ENCODE peak calls at places on chromosome 6, in seven cellular contexts. X, H, A, J, Z, M and S are unnamed samples.

GRCh38 chr6:166561766-166562165 is 24.7 kb downstream of the RAMACL start:
- DNase-seq in X (no peak), H (no peak), A (no peak), J (peak; percentile 50), Z (peak; percentile 63), M (peak; percentile 91), S (no peak)

GRCh38 chr6:6712258-6712978 is 123.9 kb downstream of the LY86 start:
- DNase-seq in X (peak; percentile 85), H (no peak), A (no peak), J (no peak), Z (peak; percentile 96), M (peak; percentile 97), S (peak; percentile 67)

GRCh38 chr6:108666656-108667260 is 106.0 kb downstream of the FOXO3 start:
- DNase-seq in X (no peak), H (peak; percentile 45), A (no peak), J (no peak), Z (no peak), M (no peak), S (no peak)

GRCh38 chr6:7313505-7314165 is 636 bp upstream of the SSR1 start:
- DNase-seq in X (no peak), H (no peak), A (no peak), J (peak; percentile 26), Z (no peak), M (no peak), S (peak; percentile 23)

GRCh38 chr6:44867561-44868334 is 460.4 kb upstream of the RUNX2 start:
- DNase-seq in X (no peak), H (no peak), A (no peak), J (no peak), Z (no peak), M (no peak), S (peak; percentile 4)

GRCh38 chr6:95280690-95281273 is 296.6 kb upstream of the MANEA start:
- DNase-seq in X (peak; percentile 62), H (peak; percentile 82), A (peak; percentile 10), J (no peak), Z (peak; percentile 17), M (no peak), S (no peak)

GRCh38 chr6:125743604-125744003 is 5.8 kb upstream of the HEY2 start:
- DNase-seq in X (no peak), H (no peak), A (no peak), J (no peak), Z (no peak), M (no peak), S (no peak)

GRCh38 chr6:161374971-161375873 is 101.4 kb upstream of the AGPAT4 start:
- DNase-seq in X (peak; percentile 72), H (peak; percentile 67), A (no peak), J (peak; percentile 43), Z (peak; percentile 28), M (peak; percentile 32), S (peak; percentile 83)

GRCh38 chr6:25137497-25137896 is 141.7 kb upstream of the CARMIL1 start:
- DNase-seq in X (peak; percentile 35), H (no peak), A (peak; percentile 11), J (no peak), Z (peak; percentile 39), M (peak; percentile 29), S (no peak)

GRCh38 chr6:4338884-4339283 is 203.5 kb upstream of the ECI2 start:
- DNase-seq in X (no peak), H (no peak), A (no peak), J (no peak), Z (no peak), M (no peak), S (no peak)

GRCh38 chr6:106056738-106057390 is 29.3 kb upstream of the PRDM1 start:
- DNase-seq in X (no peak), H (no peak), A (no peak), J (no peak), Z (no peak), M (no peak), S (no peak)

GRCh38 chr6:159844737-159845645 is 44.9 kb downstream of the PNLDC1 start:
- DNase-seq in X (no peak), H (no peak), A (no peak), J (no peak), Z (no peak), M (no peak), S (no peak)

GRCh38 chr6:168581706-168582105 is 140.7 kb downstream of the SMOC2 start:
- DNase-seq in X (no peak), H (no peak), A (no peak), J (no peak), Z (no peak), M (no peak), S (no peak)

GRCh38 chr6:4637691-4638433 is 138.3 kb upstream of the CDYL start:
- DNase-seq in X (peak; percentile 53), H (no peak), A (no peak), J (no peak), Z (peak; percentile 82), M (peak; percentile 55), S (no peak)

GRCh38 chr6:114785235-114786127 is 442.7 kb upstream of the HS3ST5 start:
- DNase-seq in X (no peak), H (no peak), A (no peak), J (no peak), Z (no peak), M (no peak), S (no peak)

GRCh38 chr6:10407018-10407673 is 7.7 kb downstream of the TFAP2A start:
- DNase-seq in X (no peak), H (peak; percentile 40), A (no peak), J (no peak), Z (no peak), M (no peak), S (no peak)
- H3K4me3 ChIP-seq in X (no peak overlapping the region), H (peak overlapping the region; percentile 11), A (no peak overlapping the region), J (no peak overlapping the region), Z (no peak overlapping the region), M (no peak overlapping the region), S (no peak overlapping the region)

GRCh38 chr6:31770860-31771259 is 6.3 kb downstream of the VWA7 start:
- DNase-seq in X (no peak), H (no peak), A (no peak), J (no peak), Z (no peak), M (no peak), S (no peak)

GRCh38 chr6:31765910-31766794 is 3.7 kb downstream of the SAPCD1 start:
- DNase-seq in X (peak; percentile 32), H (peak; percentile 81), A (no peak), J (no peak), Z (no peak), M (no peak), S (no peak)

GRCh38 chr6:31769684-31770371 is 7.3 kb downstream of the VWA7 start:
- DNase-seq in X (peak; percentile 60), H (peak; percentile 84), A (peak; percentile 75), J (peak; percentile 42), Z (peak; percentile 52), M (peak; percentile 50), S (peak; percentile 95)

GRCh38 chr6:31767096-31767645 is 4.7 kb downstream of the SAPCD1 start:
- DNase-seq in X (no peak), H (no peak), A (no peak), J (no peak), Z (no peak), M (no peak), S (no peak)

DNA sequence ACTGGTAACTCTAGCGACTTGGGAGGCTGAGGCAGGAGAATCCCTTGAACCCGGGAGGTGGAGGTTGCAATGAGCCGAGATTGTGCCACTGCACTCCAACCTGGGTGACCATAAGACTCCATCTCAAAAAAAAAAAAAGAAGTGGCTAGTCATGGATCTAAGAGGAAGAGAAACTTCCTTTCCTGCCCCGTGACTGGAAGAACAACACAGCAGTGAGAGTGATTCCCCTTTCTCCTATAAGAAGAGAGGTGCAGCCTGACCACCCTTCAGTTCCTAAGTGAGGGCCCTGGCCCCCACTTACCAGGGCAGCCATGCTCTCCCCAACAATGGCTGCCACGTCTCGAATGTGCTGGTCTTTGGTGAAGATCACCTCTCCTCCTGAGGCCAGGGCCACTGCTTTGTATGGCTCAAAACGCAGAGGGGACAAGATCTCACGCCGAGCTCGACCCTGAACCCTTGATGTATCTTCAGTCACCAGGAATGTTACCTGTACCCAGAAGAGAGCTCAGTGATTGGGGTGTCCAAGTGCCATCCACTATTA is 6.3 kb downstream of the SAPCD1 start:
- DNase-seq in X (no peak), H (no peak), A (no peak), J (no peak), Z (no peak), M (no peak), S (no peak)
- TF ChIP-seq CTCF in X (no peak), H (no peak), A (no peak), J (no peak), Z (no peak), M (no peak), S (no peak)

DNA sequence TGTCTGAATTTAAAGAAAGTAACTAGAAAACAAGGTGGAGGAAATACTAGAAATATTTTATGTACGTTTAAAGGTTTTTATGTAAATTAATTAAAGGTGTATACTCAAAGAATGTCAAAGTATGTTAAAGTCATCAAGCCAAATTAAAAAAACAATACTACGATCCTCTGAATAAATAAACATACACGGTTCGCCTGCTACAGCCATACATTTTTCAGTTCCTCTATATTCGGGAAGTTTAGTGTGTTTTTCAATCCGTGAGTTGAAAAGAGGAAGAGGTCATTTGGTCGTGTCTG is 626 bp downstream of the STX7 start:
- DNase-seq in X (no peak), H (no peak), A (no peak), J (no peak), Z (no peak), M (no peak), S (no peak)
- H3K4me3 ChIP-seq in X (peak overlapping the region; percentile 65), H (peak overlapping the region; percentile 70), A (peak overlapping the region; percentile 82), J (peak overlapping the region; percentile 72), Z (peak overlapping the region; percentile 76), M (peak overlapping the region; percentile 79), S (peak overlapping the region; percentile 72)

DNA sequence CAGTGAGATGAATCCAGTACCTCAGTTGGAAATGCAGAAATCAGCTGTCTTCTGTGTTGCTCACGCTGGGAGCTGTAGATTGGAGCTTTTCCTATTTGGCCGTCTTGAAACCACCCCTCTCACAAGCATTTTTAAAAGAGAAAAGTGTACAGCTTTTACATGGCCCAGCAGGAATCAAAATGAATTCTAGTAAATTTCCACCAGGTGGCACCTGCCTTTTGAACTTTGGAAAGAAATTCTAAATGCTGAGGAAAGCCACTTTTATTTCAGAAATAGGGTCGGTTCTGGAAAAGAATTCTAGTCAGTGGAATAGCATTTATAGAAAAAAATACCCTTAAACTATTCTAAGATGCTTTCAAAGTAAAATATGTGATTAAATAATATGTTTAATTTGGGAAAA is 647.8 kb downstream of the CD109 start:
- DNase-seq in X (peak; percentile 29), H (no peak), A (no peak), J (no peak), Z (peak; percentile 31), M (peak; percentile 6), S (no peak)
- TF ChIP-seq CTCF in X (peak; percentile 30), H (no peak), A (peak; percentile 54), J (no peak), Z (peak; percentile 42), M (peak; percentile 48), S (no peak)